ENCODE peak calls at places on chromosomes 6 and 20, in four cellular contexts. F is ovary, A is lower lobe of right lung, K is SK-N-SH. U is an unnamed sample. For H3K27me3 and H3K4me1, the result is how much of the 10 kb centered on the place peaks cover.

GRCh38 chr6:22636450-22636849 is 67.1 kb downstream of the HDGFL1 start:
- DNase-seq in F (no peak), A (no peak), K (no peak), U (no peak)

GRCh38 chr6:150204705-150205472 is 62.0 kb downstream of the PPP1R14C start:
- DNase-seq in F (no peak), A (no peak), K (no peak), U (no peak)

GRCh38 chr6:165689699-165690098 is 26.7 kb upstream of the PDE10A start:
- DNase-seq in F (no peak), A (no peak), K (no peak), U (no peak)

GRCh38 chr6:27873101-27874030 is 38.8 kb downstream of the OR2B2 start:
- DNase-seq in F (no peak), A (peak), K (peak), U (peak)

GRCh38 chr20:37961016-37961415 is 58.1 kb downstream of the VSTM2L start:
- DNase-seq in F (no peak), A (no peak), K (no peak), U (no peak)

GRCh38 chr6:155125916-155126315 is 130.8 kb downstream of the TIAM2 start:
- DNase-seq in F (no peak), A (no peak), K (no peak), U (no peak)

GRCh38 chr20:11676618-11677289 is 240.9 kb upstream of the BTBD3 start:
- DNase-seq in F (no peak), A (no peak), K (peak), U (peak)

GRCh38 chr6:156773935-156774871 is 3.0 kb upstream of the ARID1B start:
- DNase-seq in F (no peak), A (no peak), K (no peak), U (no peak)

GRCh38 chr6:72246926-72247325 is 360.6 kb downstream of the RIMS1 start:
- DNase-seq in F (no peak), A (no peak), K (peak), U (no peak)

GRCh38 chr20:56515657-56516381 is 8.7 kb upstream of the FAM209A start:
- DNase-seq in F (no peak), A (no peak), K (peak), U (no peak)

GRCh38 chr20:21505810-21506530 is 7.9 kb downstream of the NKX2-2 start:
- DNase-seq in F (peak), A (peak), K (peak), U (peak)

GRCh38 chr6:85390775-85391174 is 59.1 kb upstream of the NT5E start:
- DNase-seq in F (no peak), A (no peak), K (no peak), U (no peak)

GRCh38 chr6:14664112-14664592 is 546.6 kb downstream of the CD83 start:
- DNase-seq in F (no peak), A (no peak), K (peak), U (no peak)

GRCh38 chr20:37438464-37439222 is 82.4 kb upstream of the NNAT start:
- DNase-seq in F (no peak), A (no peak), K (no peak), U (no peak)

GRCh38 chr6:8191629-8192028 is 89.3 kb upstream of the EEF1E1 start:
- DNase-seq in F (no peak), A (no peak), K (no peak), U (no peak)

GRCh38 chr6:10695086-10695657 is 400 bp downstream of the PAK1IP1 start:
- DNase-seq in F (no peak), A (no peak), K (peak), U (no peak)

GRCh38 chr6:15434263-15434662 is 188.4 kb downstream of the JARID2 start:
- DNase-seq in F (no peak), A (no peak), K (no peak), U (no peak)

GRCh38 chr6:16933532-16933931 is 168.3 kb upstream of the STMND1 start:
- DNase-seq in F (no peak), A (no peak), K (no peak), U (no peak)

GRCh38 chr6:19715166-19715558 is 122.0 kb upstream of the ID4 start:
- DNase-seq in F (no peak), A (no peak), K (no peak), U (no peak)

GRCh38 chr6:21873562-21873961 is 280.0 kb downstream of the SOX4 start:
- DNase-seq in F (no peak), A (no peak), K (no peak), U (peak)

GRCh38 chr20:61288331-61288784 is 36.3 kb downstream of the CDH4 start:
- DNase-seq in F (no peak), A (no peak), K (no peak), U (peak)

GRCh38 chr6:5712349-5713215 is 294.1 kb downstream of the NRN1 start:
- DNase-seq in F (no peak), A (no peak), K (no peak), U (no peak)

GRCh38 chr6:157831424-157832249 is 8.6 kb downstream of the SNX9 start:
- DNase-seq in F (no peak), A (no peak), K (no peak), U (no peak)

GRCh38 chr20:62887147-62887859 is 25.7 kb upstream of the TCFL5 start:
- DNase-seq in F (peak), A (no peak), K (peak), U (peak)

GRCh38 chr6:14841901-14842421 is 403.9 kb upstream of the JARID2 start:
- DNase-seq in F (no peak), A (peak), K (no peak), U (no peak)

DNA sequence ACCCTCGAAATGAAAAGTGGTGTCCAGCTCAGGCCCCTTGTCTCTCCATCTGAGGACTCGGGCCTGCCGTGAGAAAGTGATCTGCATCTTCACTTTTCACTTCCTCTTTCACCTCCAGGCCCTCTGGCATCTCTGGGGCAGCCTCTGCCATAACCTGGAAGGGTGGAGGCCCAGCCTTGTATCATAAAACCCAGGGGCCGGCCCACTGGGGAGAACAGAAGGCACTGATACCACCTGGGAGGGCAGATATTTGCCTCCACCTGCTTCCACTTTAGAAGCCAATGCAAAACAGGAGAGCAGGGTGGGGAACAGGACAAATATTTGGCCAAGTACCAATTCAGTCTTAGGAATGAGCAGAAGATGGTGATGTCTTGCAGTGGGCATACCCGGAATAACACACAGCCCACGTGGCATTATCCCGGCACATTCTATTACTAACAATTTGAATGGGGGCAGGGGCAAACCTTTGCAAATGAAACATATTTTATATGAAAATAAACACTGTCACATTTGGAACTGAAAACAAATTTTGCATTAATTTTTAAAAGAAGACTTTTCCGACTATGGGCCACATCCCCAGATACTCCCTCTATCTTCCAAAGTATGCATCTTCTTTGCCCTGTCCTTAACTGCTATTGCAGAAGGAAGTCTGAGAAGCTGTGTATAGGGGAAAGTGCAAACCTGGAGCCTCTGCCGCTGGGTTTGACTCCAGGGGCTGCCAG is 69.2 kb upstream of the TBC1D7 start:
- DNase-seq in F (no peak), A (peak), K (no peak), U (no peak)
- H3K27me3 ChIP-seq in F (under half), A (under half), K (under half), U (under half)

DNA sequence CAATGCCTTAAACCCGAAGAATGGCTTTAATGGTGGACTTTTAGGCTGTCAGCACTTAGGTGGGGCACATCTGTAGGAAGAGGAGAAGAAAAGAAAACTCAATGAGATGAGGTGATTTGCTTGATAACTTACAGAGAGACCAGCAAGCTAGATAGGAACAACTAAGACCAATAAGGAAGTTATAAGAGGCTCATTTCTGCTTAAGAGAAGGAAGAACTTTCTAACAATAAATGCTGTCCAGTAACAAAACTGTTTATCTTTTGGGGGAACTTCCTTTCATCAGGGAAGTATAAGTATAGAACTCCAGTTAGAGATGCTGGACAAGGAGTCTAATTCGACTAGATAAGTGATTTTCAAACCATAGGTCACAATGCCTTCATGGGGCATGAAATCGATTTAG is 107.2 kb upstream of the SIRPA start:
- DNase-seq in F (no peak), A (no peak), K (no peak), U (no peak)
- H3K4me1 ChIP-seq in F (under half), A (under half), K (under half), U (under half)

GRCh38 chr6:3139090-3139903 is 18.0 kb downstream of the TUBB2A start:
- DNase-seq in F (no peak), A (peak), K (no peak), U (peak)
- H3K27ac ChIP-seq in F (no peak), A (peak), K (no peak), U (peak)

GRCh38 chr6:4636141-4636880 is 139.9 kb upstream of the CDYL start:
- DNase-seq in F (no peak), A (no peak), K (no peak), U (no peak)
- H3K27me3 ChIP-seq in F (under half), A (under half), K (under half), U (under half)

GRCh38 chr6:148497717-148498116 is 155.1 kb downstream of the SASH1 start:
- DNase-seq in F (no peak), A (no peak), K (no peak), U (no peak)
- H3K4me1 ChIP-seq in F (under half), A (under half), K (under half), U (under half)

GRCh38 chr20:51360451-51361230 is 181.9 kb downstream of the NFATC2 start:
- DNase-seq in F (no peak), A (no peak), K (no peak), U (no peak)
- H3K27ac ChIP-seq in F (no peak), A (no peak), K (no peak), U (no peak)